ENCODE peak calls at places on chromosomes 4 and X, in nine cellular contexts. K is esophagus squamous epithelium, F is upper lobe of right lung, J is tibial artery, C is right atrium auricular region, H is AG04449, R is mammary epithelial cell, G is body of pancreas, V is WTC11. Y is an unnamed sample.

GRCh38 chr4:159366966-159367365 is 264.1 kb downstream of the RAPGEF2 start:
- DNase-seq in K (no peak), F (no peak), J (no peak), C (no peak), H (no peak), R (no peak), G (no peak), V (no peak), Y (peak; percentile 67)

GRCh38 chr4:146132445-146132844 is 43.1 kb upstream of the LSM6 start:
- DNase-seq in K (no peak), F (no peak), J (no peak), C (no peak), H (no peak), R (peak; percentile 72), G (no peak), V (no peak), Y (no peak)

GRCh38 chr4:159685406-159686092 is 582.7 kb downstream of the RAPGEF2 start:
- DNase-seq in K (no peak), F (no peak), J (no peak), C (no peak), H (no peak), R (no peak), G (no peak), V (no peak), Y (no peak)

GRCh38 chr4:120769227-120769626 is 153.3 kb downstream of the PRDM5 start:
- DNase-seq in K (no peak), F (no peak), J (no peak), C (no peak), H (peak; percentile 64), R (peak; percentile 1), G (no peak), V (no peak), Y (no peak)

GRCh38 chr4:84875636-84876371 is 90.7 kb downstream of the WDFY3 start:
- DNase-seq in K (no peak), F (no peak), J (no peak), C (no peak), H (no peak), R (no peak), G (no peak), V (no peak), Y (no peak)

GRCh38 chr4:92636038-92636825 is 332.5 kb downstream of the GRID2 start:
- DNase-seq in K (no peak), F (no peak), J (no peak), C (no peak), H (no peak), R (no peak), G (no peak), V (no peak), Y (no peak)

GRCh38 chr4:79232555-79232954 is 93.3 kb downstream of the NAA11 start:
- DNase-seq in K (no peak), F (no peak), J (no peak), C (no peak), H (no peak), R (no peak), G (no peak), V (no peak), Y (no peak)

GRCh38 chrX:65532016-65532415 is 2.6 kb downstream of the LAS1L start:
- DNase-seq in K (no peak), F (no peak), J (no peak), C (no peak), H (no peak), R (no peak), G (no peak), V (no peak), Y (no peak)

GRCh38 chr4:168645933-168646768 is 149.3 kb downstream of the PALLD start:
- DNase-seq in K (no peak), F (no peak), J (no peak), C (no peak), H (no peak), R (no peak), G (no peak), V (no peak), Y (no peak)

GRCh38 chrX:119398974-119399771 is at the start of gene SLC25A43:
- DNase-seq in K (no peak), F (peak; percentile 78), J (peak; percentile 65), C (no peak), H (no peak), R (peak; percentile 11), G (peak; percentile 39), V (peak; percentile 29), Y (no peak)

DNA sequence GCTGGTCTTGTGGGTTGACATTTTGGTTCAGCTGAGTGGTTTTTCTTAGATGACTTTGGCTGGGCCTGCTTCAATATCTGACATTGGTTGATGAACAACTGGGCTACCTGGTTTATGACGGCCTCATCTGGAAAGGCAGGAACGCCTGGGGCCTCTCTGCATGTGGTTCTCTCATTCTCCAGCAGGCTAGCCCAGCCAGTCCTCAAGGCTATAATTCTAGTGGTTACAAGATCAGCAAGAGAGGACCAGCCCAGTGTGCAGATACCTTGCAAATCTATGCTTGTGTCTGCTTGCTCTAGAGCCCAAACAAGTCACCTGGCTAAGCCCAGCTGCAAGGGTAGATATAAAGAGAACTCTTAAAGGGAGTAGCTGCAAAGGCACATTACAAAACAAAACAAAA is 214.2 kb upstream of the PUDP start:
- DNase-seq in K (no peak), F (no peak), J (no peak), C (no peak), H (no peak), R (no peak), G (no peak), V (no peak), Y (no peak)
- TF ChIP-seq CTCF in K (no peak), F (no peak), J (no peak), C (no peak), H (no peak), R (no peak), G (no peak), V (no peak), Y (no peak)

DNA sequence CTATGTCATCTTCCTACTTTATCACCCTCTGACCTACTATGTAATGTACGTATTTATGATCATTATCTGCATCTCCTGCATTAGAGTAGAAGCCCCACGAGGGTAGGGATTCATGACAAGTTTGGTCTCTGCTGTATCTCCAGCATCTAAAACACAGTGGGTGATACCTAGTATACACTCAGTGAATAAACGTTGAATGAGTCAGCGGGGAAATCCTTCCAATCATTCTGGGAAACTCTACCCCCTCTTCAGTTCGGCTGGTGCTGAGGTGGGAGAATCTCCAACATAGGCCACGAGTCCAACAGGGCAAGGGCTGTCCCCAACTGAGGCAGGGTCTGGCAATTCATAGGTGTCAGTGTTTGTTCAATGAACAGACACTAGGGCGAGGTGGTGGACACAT is 74.4 kb upstream of the EFNB1 start:
- DNase-seq in K (no peak), F (no peak), J (no peak), C (peak; percentile 26), H (no peak), R (no peak), G (no peak), V (no peak), Y (no peak)
- TF ChIP-seq CTCF in K (no peak), F (no peak), J (no peak), C (no peak), H (no peak), R (no peak), G (no peak), V (no peak), Y (no peak)

DNA sequence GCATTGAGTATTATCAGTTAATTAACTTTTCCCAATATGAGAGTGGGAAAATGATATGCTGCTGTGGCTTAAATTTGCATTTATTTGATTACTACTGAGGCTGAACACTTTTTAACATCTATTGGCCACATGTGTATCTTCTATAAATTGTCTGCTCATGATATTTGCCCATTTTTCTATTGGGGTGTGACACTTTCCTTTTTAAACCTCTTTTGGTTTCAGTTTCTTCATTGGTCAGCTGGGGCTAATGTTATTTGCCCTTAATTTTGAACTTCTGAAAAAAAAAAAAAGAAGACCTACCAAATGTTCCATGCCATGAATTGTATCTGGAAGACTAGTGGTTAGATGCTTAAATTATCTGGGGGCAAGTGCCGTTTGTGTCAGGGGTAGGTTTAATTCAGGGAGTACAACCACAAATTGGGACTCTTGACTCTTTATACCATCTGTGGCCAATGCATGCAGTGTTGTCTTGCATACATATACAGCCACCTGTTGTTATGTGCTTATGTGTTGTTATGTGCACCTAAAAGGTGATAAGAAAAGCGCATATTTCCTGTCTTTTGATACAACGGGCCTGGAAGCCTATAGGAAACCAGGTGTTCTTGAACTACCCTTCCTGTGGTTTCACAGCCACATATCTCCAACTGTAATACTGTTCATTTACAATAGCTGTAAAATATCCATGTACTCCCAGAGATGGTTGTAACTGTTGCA is 48.9 kb downstream of the SH2D1A start:
- DNase-seq in K (no peak), F (no peak), J (no peak), C (no peak), H (no peak), R (no peak), G (no peak), V (no peak), Y (no peak)
- TF ChIP-seq CTCF in K (no peak), F (no peak), J (no peak), C (no peak), H (no peak), R (no peak), G (no peak), V (no peak), Y (no peak)

GRCh38 chr4:156888762-156889161 is 82.8 kb downstream of the PDGFC start:
- DNase-seq in K (no peak), F (no peak), J (no peak), C (no peak), H (peak; percentile 72), R (peak; percentile 93), G (no peak), V (no peak), Y (no peak)
- TF ChIP-seq CTCF in K (no peak), F (no peak), J (no peak), C (no peak), H (no peak), R (no peak), G (no peak), V (no peak), Y (no peak)

GRCh38 chr4:77618383-77619241 is 13.0 kb downstream of the CXCL13 start:
- DNase-seq in K (no peak), F (no peak), J (peak; percentile 71), C (peak; percentile 72), H (peak; percentile 5), R (peak; percentile 59), G (peak; percentile 85), V (peak; percentile 79), Y (peak; percentile 40)

GRCh38 chr4:77615153-77615552 is 9.5 kb downstream of the CXCL13 start:
- DNase-seq in K (no peak), F (no peak), J (no peak), C (no peak), H (no peak), R (no peak), G (no peak), V (no peak), Y (no peak)

GRCh38 chr4:77617203-77617602 is 11.6 kb downstream of the CXCL13 start:
- DNase-seq in K (no peak), F (no peak), J (no peak), C (no peak), H (no peak), R (peak; percentile 74), G (no peak), V (no peak), Y (no peak)

GRCh38 chr4:77621254-77621653 is 15.6 kb downstream of the CXCL13 start:
- DNase-seq in K (no peak), F (no peak), J (no peak), C (no peak), H (no peak), R (no peak), G (no peak), V (no peak), Y (no peak)

DNA sequence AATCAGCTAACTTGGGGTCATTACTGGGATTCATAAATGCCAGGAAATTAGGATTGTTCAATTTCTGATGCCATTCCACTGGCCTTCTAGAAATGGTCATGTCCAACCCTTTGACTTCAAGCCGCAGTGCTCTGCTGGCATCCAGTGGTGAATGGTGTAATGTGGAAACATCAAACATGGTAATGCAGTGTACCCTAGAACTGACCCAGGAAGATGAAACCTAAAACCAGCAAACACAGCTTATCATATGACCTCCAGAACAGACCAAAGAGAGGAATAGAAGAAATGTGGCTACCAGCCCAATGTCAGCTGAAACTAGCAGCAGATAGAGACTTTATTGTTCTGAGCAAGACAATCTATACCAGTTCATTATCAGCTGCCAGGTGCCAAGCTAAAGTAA is 13.8 kb downstream of the CXCL13 start:
- DNase-seq in K (no peak), F (no peak), J (no peak), C (no peak), H (no peak), R (no peak), G (peak; percentile 56), V (no peak), Y (no peak)
- TF ChIP-seq CTCF in K (no peak), F (no peak), J (no peak), C (no peak), H (no peak), R (no peak), G (no peak), V (no peak), Y (peak; percentile 19)